ENCODE peak calls at places on chromosomes 11 and 22, in nine cellular contexts. R is brain microvascular endothelial cell, E is AG04450, F is breast epithelium, O is neural crest cell, L is body of pancreas, M is uterus, T is IMR-90, I is AG04449. S is an unnamed sample.

GRCh38 chr11:71428861-71429435 is 19.2 kb downstream of the DHCR7 start:
- DNase-seq in I (no peak), O (no peak), E (no peak), F (no peak), M (no peak), L (no peak), T (no peak), R (no peak), S (no peak)

GRCh38 chr11:25928076-25928475 is 403.9 kb upstream of the ANO3 start:
- DNase-seq in M (no peak), E (peak; percentile 3), R (no peak), T (no peak), O (no peak), L (no peak), F (no peak), I (no peak), S (no peak)

GRCh38 chr11:86370922-86371614 is 3.6 kb upstream of the CCDC81 start:
- DNase-seq in R (peak; percentile 76), I (peak; percentile 7), L (no peak), M (no peak), O (no peak), T (peak; percentile 40), E (no peak), F (no peak), S (peak; percentile 56)

GRCh38 chr11:121153472-121153871 is 52.4 kb downstream of the TECTA start:
- DNase-seq in L (no peak), O (no peak), M (no peak), R (no peak), E (no peak), I (no peak), F (no peak), T (no peak), S (no peak)

GRCh38 chr11:112513417-112513816 is 252.8 kb upstream of the PLET1 start:
- DNase-seq in M (no peak), T (no peak), O (no peak), F (no peak), R (no peak), E (no peak), I (no peak), L (no peak), S (no peak)

GRCh38 chr22:27993201-27993635 is 74.2 kb upstream of the PITPNB start:
- DNase-seq in I (no peak), O (no peak), L (peak; percentile 2), M (peak; percentile 9), T (no peak), R (no peak), F (no peak), E (no peak), S (no peak)

GRCh38 chr11:130573767-130574166 is 125.3 kb downstream of the ADAMTS15 start:
- DNase-seq in E (no peak), L (no peak), M (no peak), O (no peak), F (no peak), T (no peak), I (no peak), R (no peak), S (no peak)

GRCh38 chr22:47107431-47107830 is 345.0 kb downstream of the TBC1D22A start:
- DNase-seq in T (peak; percentile 88), L (no peak), E (peak; percentile 48), R (peak; percentile 71), I (peak; percentile 69), M (no peak), O (no peak), F (no peak), S (no peak)

GRCh38 chr11:105689636-105690035 is 79.8 kb downstream of the GRIA4 start:
- DNase-seq in T (no peak), E (no peak), L (no peak), O (no peak), M (no peak), R (no peak), I (no peak), F (no peak), S (no peak)

GRCh38 chr11:36469063-36469462 is 41.0 kb downstream of the TRAF6 start:
- DNase-seq in R (peak; percentile 60), E (no peak), O (no peak), T (no peak), I (no peak), F (no peak), L (no peak), M (no peak), S (no peak)

GRCh38 chr11:75802913-75803820 is 11.8 kb upstream of the UVRAG start:
- DNase-seq in I (no peak), O (peak; percentile 83), F (peak; percentile 69), T (peak; percentile 65), E (peak; percentile 37), L (peak; percentile 85), M (peak; percentile 76), R (peak; percentile 68), S (peak; percentile 79)

GRCh38 chr11:130199792-130200191 is 40.2 kb downstream of the ST14 start:
- DNase-seq in L (no peak), R (no peak), O (no peak), F (no peak), E (no peak), I (no peak), T (no peak), M (no peak), S (no peak)

GRCh38 chr22:41216984-41217383 is 11.9 kb downstream of the L3MBTL2 start:
- DNase-seq in E (peak; percentile 26), I (no peak), M (no peak), F (no peak), O (no peak), T (peak; percentile 72), L (no peak), R (no peak), S (no peak)

GRCh38 chr11:17528906-17529813 is 15.1 kb downstream of the USH1C start:
- DNase-seq in E (no peak), F (no peak), T (no peak), M (no peak), L (no peak), R (no peak), O (no peak), I (no peak), S (no peak)

GRCh38 chr11:47000033-47000432 is 63.5 kb downstream of the CSTPP1 start:
- DNase-seq in F (no peak), M (no peak), L (no peak), E (no peak), T (no peak), O (no peak), R (no peak), I (no peak), S (no peak)

GRCh38 chr11:2911088-2912037 is 17.9 kb downstream of the PHLDA2 start:
- DNase-seq in T (no peak), M (no peak), O (no peak), R (no peak), E (no peak), I (no peak), L (peak; percentile 57), F (no peak), S (no peak)

GRCh38 chr11:100009728-100010127 is 677.4 kb upstream of the ARHGAP42 start:
- DNase-seq in I (no peak), F (no peak), E (no peak), O (no peak), L (no peak), T (no peak), R (no peak), M (no peak), S (no peak)

GRCh38 chr11:100004541-100004940 is 682.5 kb upstream of the ARHGAP42 start:
- DNase-seq in F (no peak), O (no peak), R (peak; percentile 6), M (no peak), L (no peak), I (no peak), E (no peak), T (no peak), S (no peak)

GRCh38 chr11:100008440-100008839 is 678.6 kb upstream of the ARHGAP42 start:
- DNase-seq in F (no peak), T (no peak), M (no peak), E (no peak), R (no peak), I (no peak), L (no peak), O (no peak), S (no peak)

GRCh38 chr11:100010393-100010792 is 676.7 kb upstream of the ARHGAP42 start:
- DNase-seq in E (no peak), L (no peak), T (no peak), F (no peak), R (no peak), I (no peak), O (no peak), M (no peak), S (no peak)
- TF ChIP-seq CTCF in E (no peak), L (no peak), T (no peak), F (no peak), R (peak; percentile 14), I (no peak), O (peak; percentile 29), M (no peak), S (no peak)

GRCh38 chr11:13924801-13925327 is 37.7 kb upstream of the SPON1 start:
- DNase-seq in L (no peak), E (no peak), T (no peak), I (no peak), F (no peak), M (no peak), R (no peak), O (no peak), S (no peak)
- TF ChIP-seq CTCF in L (no peak), E (no peak), T (no peak), I (no peak), F (no peak), M (no peak), R (no peak), O (no peak), S (no peak)

GRCh38 chr11:97703815-97704214 is 1314.0 kb downstream of the JRKL start:
- DNase-seq in O (no peak), L (no peak), R (no peak), E (no peak), F (no peak), T (no peak), I (no peak), M (no peak), S (no peak)
- TF ChIP-seq CTCF in O (no peak), L (no peak), R (no peak), E (no peak), F (no peak), T (no peak), I (no peak), M (no peak), S (no peak)

GRCh38 chr11:69663326-69663725 is 11.8 kb downstream of the LTO1 start:
- DNase-seq in E (no peak), T (no peak), R (no peak), F (no peak), L (no peak), M (no peak), I (no peak), O (no peak), S (no peak)

GRCh38 chr11:69664103-69664775 is 10.9 kb downstream of the LTO1 start:
- DNase-seq in I (no peak), O (no peak), F (no peak), T (no peak), E (no peak), M (peak; percentile 8), R (no peak), L (no peak), S (no peak)

GRCh38 chr11:69662806-69663205 is 12.3 kb downstream of the LTO1 start:
- DNase-seq in F (no peak), L (no peak), T (no peak), M (no peak), E (no peak), I (no peak), R (no peak), O (no peak), S (no peak)

GRCh38 chr11:69661413-69661715 is 13.8 kb downstream of the LTO1 start:
- DNase-seq in L (no peak), R (no peak), I (no peak), O (no peak), M (no peak), F (no peak), E (no peak), T (no peak), S (no peak)

GRCh38 chr11:69662021-69662698 is 13.0 kb downstream of the LTO1 start:
- DNase-seq in T (no peak), E (no peak), L (peak; percentile 18), O (no peak), M (no peak), R (no peak), F (no peak), I (no peak), S (no peak)
- TF ChIP-seq CTCF in T (no peak), E (peak; percentile 41), L (no peak), O (peak; percentile 44), M (no peak), R (peak; percentile 60), F (no peak), I (no peak), S (peak; percentile 27)

S was measured in Calu3.